ENCODE peak calls at places on chromosomes 4 and X, in five cellular contexts. One of them, this sample, is unnamed.

GRCh38 chrX:116436358-116436816 is at the start of gene SLC6A14:
- DNase-seq in ascending aorta: no peak
- DNase-seq in upper lobe of left lung: peak
- DNase-seq in fibroblast of lung: no peak
- DNase-seq in right lobe of liver: no peak
- DNase-seq in this sample: no peak

GRCh38 chrX:107673933-107674479 is 45.7 kb downstream of the PRPS1 start:
- DNase-seq in ascending aorta: peak
- DNase-seq in upper lobe of left lung: peak
- DNase-seq in fibroblast of lung: peak
- DNase-seq in right lobe of liver: peak
- DNase-seq in this sample: no peak

GRCh38 chr4:21522296-21522695 is 426.3 kb downstream of the KCNIP4 start:
- DNase-seq in ascending aorta: no peak
- DNase-seq in upper lobe of left lung: no peak
- DNase-seq in fibroblast of lung: no peak
- DNase-seq in right lobe of liver: no peak
- DNase-seq in this sample: no peak

GRCh38 chr4:168528131-168528949 is 31.5 kb downstream of the PALLD start:
- DNase-seq in ascending aorta: no peak
- DNase-seq in upper lobe of left lung: no peak
- DNase-seq in fibroblast of lung: no peak
- DNase-seq in right lobe of liver: no peak
- DNase-seq in this sample: no peak

GRCh38 chr4:4574792-4575191 is 32.9 kb upstream of the STX18 start:
- DNase-seq in ascending aorta: no peak
- DNase-seq in upper lobe of left lung: peak
- DNase-seq in fibroblast of lung: peak
- DNase-seq in right lobe of liver: peak
- DNase-seq in this sample: no peak

GRCh38 chr4:100977746-100978397 is 369.5 kb downstream of the PPP3CA start:
- DNase-seq in ascending aorta: no peak
- DNase-seq in upper lobe of left lung: no peak
- DNase-seq in fibroblast of lung: no peak
- DNase-seq in right lobe of liver: no peak
- DNase-seq in this sample: no peak

GRCh38 chrX:20382518-20383291 is 116.0 kb upstream of the RPS6KA3 start:
- DNase-seq in ascending aorta: no peak
- DNase-seq in upper lobe of left lung: no peak
- DNase-seq in fibroblast of lung: no peak
- DNase-seq in right lobe of liver: no peak
- DNase-seq in this sample: no peak

GRCh38 chr4:5888222-5888701 is 4.6 kb downstream of the CRMP1 start:
- DNase-seq in ascending aorta: no peak
- DNase-seq in upper lobe of left lung: no peak
- DNase-seq in fibroblast of lung: no peak
- DNase-seq in right lobe of liver: no peak
- DNase-seq in this sample: no peak

GRCh38 chr4:183074288-183074990 is 24.6 kb upstream of the WWC2 start:
- DNase-seq in ascending aorta: no peak
- DNase-seq in upper lobe of left lung: no peak
- DNase-seq in fibroblast of lung: no peak
- DNase-seq in right lobe of liver: no peak
- DNase-seq in this sample: no peak

GRCh38 chr4:53908661-53909078 is 155.7 kb downstream of the CHIC2 start:
- DNase-seq in ascending aorta: no peak
- DNase-seq in upper lobe of left lung: peak
- DNase-seq in fibroblast of lung: peak
- DNase-seq in right lobe of liver: no peak
- DNase-seq in this sample: no peak

GRCh38 chr4:128221556-128221955 is 66.1 kb downstream of the PGRMC2 start:
- DNase-seq in ascending aorta: no peak
- DNase-seq in upper lobe of left lung: no peak
- DNase-seq in fibroblast of lung: no peak
- DNase-seq in right lobe of liver: no peak
- DNase-seq in this sample: no peak

GRCh38 chr4:52110171-52110570 is 59.1 kb downstream of the SPATA18 start:
- DNase-seq in ascending aorta: no peak
- DNase-seq in upper lobe of left lung: no peak
- DNase-seq in fibroblast of lung: no peak
- DNase-seq in right lobe of liver: no peak
- DNase-seq in this sample: no peak

GRCh38 chr4:100581337-100581736 is 63.5 kb upstream of the EMCN start:
- DNase-seq in ascending aorta: no peak
- DNase-seq in upper lobe of left lung: no peak
- DNase-seq in fibroblast of lung: no peak
- DNase-seq in right lobe of liver: no peak
- DNase-seq in this sample: no peak

GRCh38 chrX:55867254-55867653 is 149.7 kb downstream of the RRAGB start:
- DNase-seq in ascending aorta: no peak
- DNase-seq in upper lobe of left lung: no peak
- DNase-seq in fibroblast of lung: peak
- DNase-seq in right lobe of liver: no peak
- DNase-seq in this sample: no peak

GRCh38 chr4:139817657-139818452 is 152.2 kb downstream of the MGST2 start:
- DNase-seq in ascending aorta: no peak
- DNase-seq in upper lobe of left lung: no peak
- DNase-seq in fibroblast of lung: no peak
- DNase-seq in right lobe of liver: no peak
- DNase-seq in this sample: no peak

GRCh38 chrX:41922125-41922521 is 1.2 kb downstream of the CASK start:
- DNase-seq in ascending aorta: no peak
- DNase-seq in upper lobe of left lung: no peak
- DNase-seq in fibroblast of lung: peak
- DNase-seq in right lobe of liver: no peak
- DNase-seq in this sample: no peak

GRCh38 chr4:72522440-72522839 is 46.6 kb downstream of the ADAMTS3 start:
- DNase-seq in ascending aorta: no peak
- DNase-seq in upper lobe of left lung: no peak
- DNase-seq in fibroblast of lung: no peak
- DNase-seq in right lobe of liver: no peak
- DNase-seq in this sample: no peak

GRCh38 chrX:138150709-138151108 is 560.8 kb downstream of the FGF13 start:
- DNase-seq in ascending aorta: no peak
- DNase-seq in upper lobe of left lung: no peak
- DNase-seq in fibroblast of lung: no peak
- DNase-seq in right lobe of liver: no peak
- DNase-seq in this sample: no peak

GRCh38 chrX:41917517-41917916 is 5.8 kb downstream of the CASK start:
- DNase-seq in ascending aorta: no peak
- DNase-seq in upper lobe of left lung: no peak
- DNase-seq in fibroblast of lung: no peak
- DNase-seq in right lobe of liver: no peak
- DNase-seq in this sample: no peak

GRCh38 chr4:52529983-52530382 is 129.1 kb downstream of the USP46 start:
- DNase-seq in ascending aorta: no peak
- DNase-seq in upper lobe of left lung: no peak
- DNase-seq in fibroblast of lung: no peak
- DNase-seq in right lobe of liver: no peak
- DNase-seq in this sample: no peak

GRCh38 chr4:18167831-18168230 is 146.3 kb upstream of the LCORL start:
- DNase-seq in ascending aorta: no peak
- DNase-seq in upper lobe of left lung: no peak
- DNase-seq in fibroblast of lung: no peak
- DNase-seq in right lobe of liver: no peak
- DNase-seq in this sample: no peak

GRCh38 chr4:8289151-8289750 is 19.7 kb downstream of the HTRA3 start:
- DNase-seq in ascending aorta: no peak
- DNase-seq in upper lobe of left lung: no peak
- DNase-seq in fibroblast of lung: no peak
- DNase-seq in right lobe of liver: peak
- DNase-seq in this sample: no peak

GRCh38 chrX:47232803-47233332 is at the start of gene USP11:
- DNase-seq in ascending aorta: no peak
- DNase-seq in upper lobe of left lung: peak
- DNase-seq in fibroblast of lung: peak
- DNase-seq in right lobe of liver: no peak
- DNase-seq in this sample: no peak

GRCh38 chr4:4869380-4869723 is 9.9 kb downstream of the MSX1 start:
- DNase-seq in ascending aorta: no peak
- DNase-seq in upper lobe of left lung: no peak
- DNase-seq in fibroblast of lung: no peak
- DNase-seq in right lobe of liver: no peak
- DNase-seq in this sample: peak

GRCh38 chrX:107562482-107562881 is 65.8 kb upstream of the PRPS1 start:
- DNase-seq in ascending aorta: no peak
- DNase-seq in upper lobe of left lung: no peak
- DNase-seq in fibroblast of lung: peak
- DNase-seq in right lobe of liver: no peak
- DNase-seq in this sample: no peak

GRCh38 chrX:16123222-16123786 is at the start of gene GRPR:
- DNase-seq in ascending aorta: no peak
- DNase-seq in upper lobe of left lung: peak
- DNase-seq in fibroblast of lung: peak
- DNase-seq in right lobe of liver: peak
- DNase-seq in this sample: peak

GRCh38 chr4:6957148-6957520 is 47.5 kb downstream of the TBC1D14 start:
- DNase-seq in ascending aorta: no peak
- DNase-seq in upper lobe of left lung: no peak
- DNase-seq in fibroblast of lung: peak
- DNase-seq in right lobe of liver: no peak
- DNase-seq in this sample: no peak

GRCh38 chrX:20309796-20310195 is 43.1 kb upstream of the RPS6KA3 start:
- DNase-seq in ascending aorta: no peak
- DNase-seq in upper lobe of left lung: no peak
- DNase-seq in fibroblast of lung: peak
- DNase-seq in right lobe of liver: no peak
- DNase-seq in this sample: no peak

GRCh38 chr4:94390804-94391410 is 48.3 kb upstream of the HPGDS start:
- DNase-seq in ascending aorta: no peak
- DNase-seq in upper lobe of left lung: no peak
- DNase-seq in fibroblast of lung: peak
- DNase-seq in right lobe of liver: no peak
- DNase-seq in this sample: no peak

GRCh38 chr4:123640271-123640670 is 243.7 kb downstream of the SPRY1 start:
- DNase-seq in ascending aorta: no peak
- DNase-seq in upper lobe of left lung: no peak
- DNase-seq in fibroblast of lung: no peak
- DNase-seq in right lobe of liver: no peak
- DNase-seq in this sample: no peak

GRCh38 chrX:103629295-103630170 is 758 bp downstream of the TCEAL1 start:
- DNase-seq in ascending aorta: no peak
- DNase-seq in upper lobe of left lung: peak
- DNase-seq in fibroblast of lung: peak
- DNase-seq in right lobe of liver: peak
- DNase-seq in this sample: no peak
- TF ChIP-seq CTCF in ascending aorta: no peak
- TF ChIP-seq CTCF in upper lobe of left lung: no peak
- TF ChIP-seq CTCF in fibroblast of lung: peak
- TF ChIP-seq CTCF in right lobe of liver: no peak
- TF ChIP-seq CTCF in this sample: peak

DNA sequence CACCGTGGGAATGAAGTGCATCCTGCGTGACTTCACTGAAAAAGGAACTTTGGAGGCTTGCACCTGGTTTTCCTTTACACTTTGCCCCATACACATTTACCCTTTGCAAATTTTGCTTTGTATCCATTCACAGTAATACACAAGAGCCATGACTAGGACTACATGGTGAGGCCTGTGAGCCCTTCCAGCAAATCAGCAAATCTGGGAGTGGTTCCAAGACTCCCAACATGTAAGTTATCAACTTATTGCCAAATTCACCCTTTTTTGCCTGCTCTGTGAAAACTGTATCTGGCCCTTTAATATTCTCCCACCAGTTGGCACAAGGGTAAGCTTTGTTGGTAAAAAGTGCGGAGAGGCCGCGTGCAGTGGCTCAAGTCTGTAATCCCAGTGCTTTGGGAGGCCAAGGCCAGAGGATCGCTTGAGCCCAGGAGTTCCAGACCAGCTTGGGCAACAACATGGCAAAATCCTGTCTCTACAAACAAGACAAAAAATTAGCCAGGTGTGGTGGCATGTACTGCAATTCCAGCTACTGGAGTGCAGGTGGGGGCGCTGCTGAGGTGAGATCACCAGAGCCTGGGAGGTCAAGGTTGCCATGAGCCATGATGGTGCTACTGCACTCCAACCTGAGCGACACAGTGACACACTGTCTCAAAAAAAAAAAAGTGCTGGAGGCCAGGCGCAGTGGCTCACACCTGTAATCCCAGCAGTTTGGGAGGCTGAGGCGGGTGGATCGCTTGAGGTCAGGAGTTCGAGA is 5.0 kb downstream of the PRMT9 start:
- DNase-seq in ascending aorta: no peak
- DNase-seq in upper lobe of left lung: no peak
- DNase-seq in fibroblast of lung: peak
- DNase-seq in right lobe of liver: no peak
- DNase-seq in this sample: no peak
- TF ChIP-seq CTCF in ascending aorta: no peak
- TF ChIP-seq CTCF in upper lobe of left lung: no peak
- TF ChIP-seq CTCF in fibroblast of lung: no peak
- TF ChIP-seq CTCF in right lobe of liver: no peak
- TF ChIP-seq CTCF in this sample: no peak

GRCh38 chr4:122576261-122577188 is 44.3 kb downstream of the IL21 start:
- DNase-seq in ascending aorta: no peak
- DNase-seq in upper lobe of left lung: no peak
- DNase-seq in fibroblast of lung: peak
- DNase-seq in right lobe of liver: no peak
- DNase-seq in this sample: no peak
- TF ChIP-seq CTCF in ascending aorta: no peak
- TF ChIP-seq CTCF in upper lobe of left lung: peak
- TF ChIP-seq CTCF in fibroblast of lung: peak
- TF ChIP-seq CTCF in right lobe of liver: no peak
- TF ChIP-seq CTCF in this sample: peak

GRCh38 chr4:57184378-57185031 is 74.3 kb upstream of the IGFBP7 start:
- DNase-seq in ascending aorta: no peak
- DNase-seq in upper lobe of left lung: no peak
- DNase-seq in fibroblast of lung: no peak
- DNase-seq in right lobe of liver: no peak
- DNase-seq in this sample: no peak

GRCh38 chr4:57187241-57187640 is 77.1 kb upstream of the IGFBP7 start:
- DNase-seq in ascending aorta: no peak
- DNase-seq in upper lobe of left lung: no peak
- DNase-seq in fibroblast of lung: no peak
- DNase-seq in right lobe of liver: no peak
- DNase-seq in this sample: no peak

DNA sequence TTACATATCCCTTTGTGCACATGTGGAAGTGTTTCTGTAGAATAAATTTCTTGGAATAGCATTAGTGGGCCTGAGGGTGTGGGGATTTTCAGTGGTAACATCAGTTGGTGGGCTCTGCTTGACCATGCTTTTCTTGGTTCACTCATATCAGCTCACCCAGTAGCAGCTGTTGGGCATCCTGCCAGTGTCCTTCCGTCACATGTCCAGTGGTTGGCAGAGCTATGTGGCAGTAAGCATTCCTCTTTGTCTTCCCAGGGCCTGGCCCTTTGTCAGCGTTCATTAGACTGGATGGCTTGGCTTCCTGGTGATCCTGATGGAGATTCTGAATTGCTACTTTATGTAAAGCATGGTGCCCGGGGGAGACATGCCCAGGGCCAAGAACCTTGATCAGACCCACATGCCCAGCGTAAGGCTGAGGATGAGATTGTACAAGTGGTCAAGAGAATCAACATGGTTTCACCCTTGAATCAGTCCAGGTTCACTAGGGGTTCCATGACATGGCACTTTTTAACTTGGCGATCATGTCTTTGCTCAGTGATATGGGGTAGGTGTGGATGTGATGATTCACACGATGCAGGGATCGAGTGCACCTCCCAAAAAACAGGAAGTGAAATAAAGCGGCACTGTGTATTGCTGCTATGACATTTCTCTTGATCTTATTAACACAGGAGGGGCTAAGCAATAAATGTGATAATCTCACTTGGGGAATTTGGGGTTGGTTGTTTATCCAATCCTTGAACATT is 72.1 kb upstream of the IGFBP7 start:
- DNase-seq in ascending aorta: no peak
- DNase-seq in upper lobe of left lung: no peak
- DNase-seq in fibroblast of lung: no peak
- DNase-seq in right lobe of liver: no peak
- DNase-seq in this sample: no peak
- TF ChIP-seq CTCF in ascending aorta: no peak
- TF ChIP-seq CTCF in upper lobe of left lung: no peak
- TF ChIP-seq CTCF in fibroblast of lung: no peak
- TF ChIP-seq CTCF in right lobe of liver: no peak
- TF ChIP-seq CTCF in this sample: no peak

This sample was measured in type B pancreatic cell.